ENCODE peak calls at places on chromosomes 2 and 18, in nine cellular contexts. J is AML-193, D is HEK293T, Z is right lobe of liver, G is choroid plexus epithelial cell, A is NCI-H1105 treated with DMSO at 0.1 percent for 48 hours, R is germinal center, V is HTR-8/SVneo, S is T follicular helper cell. C is an unnamed sample.

GRCh38 chr2:119240311-119241204 is 16.9 kb downstream of the STEAP3 start:
- DNase-seq in D (peak; percentile 62), G (peak; percentile 86), R (no peak), J (no peak), Z (peak; percentile 81), V (peak; percentile 60), S (no peak), A (peak; percentile 90), C (no peak)

GRCh38 chr2:200225943-200226342 is 80.5 kb upstream of the SPATS2L start:
- DNase-seq in R (no peak), S (no peak), J (no peak), V (no peak), Z (no peak), D (no peak), G (peak; percentile 83), A (no peak), C (no peak)

GRCh38 chr2:60867007-60867406 is 14.4 kb upstream of the REL start:
- DNase-seq in V (no peak), Z (no peak), R (no peak), A (peak; percentile 91), S (no peak), D (no peak), J (no peak), G (no peak), C (no peak)

GRCh38 chr18:13809521-13810252 is 14.3 kb upstream of the MC5R start:
- DNase-seq in R (no peak), S (no peak), A (no peak), Z (no peak), V (no peak), G (no peak), J (no peak), D (no peak), C (no peak)

GRCh38 chr2:62577994-62578836 is 72.2 kb upstream of the TMEM17 start:
- DNase-seq in D (no peak), J (no peak), S (no peak), R (no peak), V (peak; percentile 53), A (no peak), G (peak; percentile 81), Z (no peak), C (no peak)

GRCh38 chr2:160075171-160075570 is 12.8 kb upstream of the PLA2R1 start:
- DNase-seq in V (no peak), J (no peak), G (peak; percentile 98), A (no peak), R (no peak), D (no peak), S (no peak), Z (no peak), C (no peak)

GRCh38 chr2:19955544-19956422 is 34.1 kb downstream of the WDR35 start:
- DNase-seq in J (peak; percentile 69), S (peak; percentile 26), R (peak; percentile 62), D (peak; percentile 77), Z (peak; percentile 48), G (peak; percentile 91), V (peak; percentile 83), A (peak; percentile 58), C (peak; percentile 18)

GRCh38 chr2:108287169-108287568 is 1.5 kb upstream of the SULT1C2 start:
- DNase-seq in V (no peak), Z (no peak), D (no peak), R (no peak), J (peak; percentile 2), S (no peak), A (no peak), G (peak; percentile 36), C (no peak)

GRCh38 chr2:120177011-120177621 is 46.1 kb downstream of the TMEM185B start:
- DNase-seq in S (peak; percentile 61), Z (peak; percentile 48), A (no peak), D (no peak), R (peak; percentile 87), V (no peak), J (peak; percentile 81), G (no peak), C (peak; percentile 90)

GRCh38 chr18:50044402-50044801 is 150.5 kb downstream of the MYO5B start:
- DNase-seq in S (no peak), D (no peak), Z (no peak), V (no peak), A (no peak), J (no peak), R (no peak), G (no peak), C (no peak)

GRCh38 chr2:96839288-96839874 is 4.4 kb downstream of the ANKRD23 start:
- DNase-seq in J (no peak), A (no peak), V (no peak), G (no peak), Z (no peak), R (peak; percentile 71), S (peak; percentile 66), D (no peak), C (peak; percentile 77)

GRCh38 chr18:29191263-29191662 is 1014.3 kb upstream of the CDH2 start:
- DNase-seq in S (no peak), Z (no peak), R (no peak), A (no peak), G (peak; percentile 65), J (no peak), V (no peak), D (peak; percentile 28), C (no peak)

GRCh38 chr2:145692971-145693478 is 1173.1 kb upstream of the ZEB2 start:
- DNase-seq in D (no peak), J (peak; percentile 98), A (no peak), S (no peak), V (no peak), Z (peak; percentile 19), R (peak; percentile 12), G (peak; percentile 99), C (peak; percentile 39)

GRCh38 chr2:75828826-75829225 is 118.1 kb upstream of the GCFC2 start:
- DNase-seq in Z (no peak), D (no peak), J (no peak), A (no peak), G (no peak), S (no peak), V (no peak), R (no peak), C (no peak)

GRCh38 chr2:189835855-189836558 is 51.8 kb downstream of the PMS1 start:
- DNase-seq in G (peak; percentile 31), A (no peak), S (no peak), V (no peak), R (no peak), Z (no peak), J (no peak), D (no peak), C (no peak)

C was measured in GM06990.